ENCODE peak calls at places on chromosomes 5 and 9, in six cellular contexts. C, R, D, P, T and M are unnamed samples.

GRCh38 chr5:173451651-173452050 is 123.4 kb upstream of the STC2 start:
- DNase-seq in C (no peak), R (no peak), D (no peak), P (no peak), T (peak; percentile 31), M (no peak)

GRCh38 chr5:123264399-123264798 is 158.8 kb downstream of the CEP120 start:
- DNase-seq in C (no peak), R (no peak), D (no peak), P (no peak), T (no peak), M (no peak)

GRCh38 chr5:151574597-151574996 is 16.5 kb downstream of the FAT2 start:
- DNase-seq in C (no peak), R (no peak), D (no peak), P (no peak), T (no peak), M (no peak)

GRCh38 chr5:140806834-140807775 is at the start of gene PCDHA4:
- DNase-seq in C (no peak), R (peak; percentile 84), D (no peak), P (no peak), T (no peak), M (no peak)

GRCh38 chr9:75197521-75197920 is 109.2 kb downstream of the OSTF1 start:
- DNase-seq in C (no peak), R (no peak), D (peak; percentile 23), P (no peak), T (no peak), M (no peak)

GRCh38 chr5:6434737-6435136 is 13.9 kb upstream of the UBE2QL1 start:
- DNase-seq in C (no peak), R (no peak), D (no peak), P (peak; percentile 4), T (no peak), M (no peak)

GRCh38 chr5:151319334-151319733 is 15.8 kb upstream of the SLC36A3 start:
- DNase-seq in C (peak; percentile 65), R (no peak), D (no peak), P (peak; percentile 62), T (peak; percentile 2), M (peak; percentile 87)

GRCh38 chr5:137072376-137073174 is 426.6 kb downstream of the SPOCK1 start:
- DNase-seq in C (peak; percentile 87), R (no peak), D (peak; percentile 22), P (no peak), T (no peak), M (peak; percentile 85)

GRCh38 chr9:123426406-123426805 is 70.4 kb downstream of the CRB2 start:
- DNase-seq in C (peak; percentile 43), R (no peak), D (no peak), P (peak; percentile 62), T (no peak), M (no peak)

GRCh38 chr9:79858509-79858908 is 286.7 kb downstream of the TLE4 start:
- DNase-seq in C (no peak), R (no peak), D (no peak), P (peak; percentile 77), T (peak; percentile 17), M (no peak)

GRCh38 chr5:115423541-115423940 is 121.0 kb downstream of the FEM1C start:
- DNase-seq in C (no peak), R (peak; percentile 28), D (no peak), P (no peak), T (no peak), M (no peak)

DNA sequence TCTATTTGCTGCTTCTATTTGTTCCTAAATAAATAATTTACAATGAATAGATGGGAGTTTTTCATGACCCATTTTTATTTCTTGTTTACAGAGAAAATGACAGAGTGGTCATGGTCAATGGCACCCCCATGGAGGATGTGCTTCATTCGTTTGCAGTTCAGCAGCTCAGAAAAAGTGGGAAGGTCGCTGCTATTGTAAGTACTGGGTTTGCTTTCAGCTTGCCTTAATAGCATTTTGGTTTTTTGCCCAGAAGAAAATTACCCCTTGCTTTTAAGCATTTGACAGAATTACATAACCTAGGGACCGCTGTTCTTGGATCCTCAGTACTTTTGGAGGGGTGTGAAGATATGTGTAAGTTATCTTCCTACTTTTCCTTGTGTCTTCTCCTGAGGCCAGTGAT is 44.1 kb downstream of the TJP2 start:
- DNase-seq in C (no peak), R (no peak), D (no peak), P (no peak), T (no peak), M (no peak)
- H3K36me3 ChIP-seq in C (no peaks in the 10 kb centered on the region), R (peaks cover 3% of the 10 kb centered on the region), D (peaks cover 8% of the 10 kb centered on the region), P (peaks cover 3% of the 10 kb centered on the region), T (peaks cover 14% of the 10 kb centered on the region), M (peaks cover 14% of the 10 kb centered on the region)

GRCh38 chr5:160370713-160371034 is 248 bp upstream of the C1QTNF2 start:
- DNase-seq in C (no peak), R (no peak), D (no peak), P (no peak), T (no peak), M (no peak)
- H3K4me2 ChIP-seq in C (peak overlapping the region; percentile 23), R (peak overlapping the region; percentile 81), D (peak overlapping the region; percentile 82), P (peak overlapping the region; percentile 49), T (peak overlapping the region; percentile 76), M (peak overlapping the region; percentile 90)

GRCh38 chr5:176918613-176919012 is 19.5 kb upstream of the HK3 start:
- DNase-seq in C (no peak), R (no peak), D (no peak), P (no peak), T (no peak), M (peak; percentile 21)

GRCh38 chr5:176916337-176916736 is 17.2 kb upstream of the HK3 start:
- DNase-seq in C (no peak), R (no peak), D (peak; percentile 20), P (no peak), T (no peak), M (no peak)

GRCh38 chr5:176912115-176912514 is 13.0 kb upstream of the HK3 start:
- DNase-seq in C (no peak), R (no peak), D (no peak), P (no peak), T (peak; percentile 28), M (no peak)

GRCh38 chr5:176910161-176910560 is 11.0 kb upstream of the HK3 start:
- DNase-seq in C (no peak), R (no peak), D (no peak), P (no peak), T (no peak), M (no peak)

GRCh38 chr5:176915906-176916305 is 16.8 kb upstream of the HK3 start:
- DNase-seq in C (no peak), R (no peak), D (peak; percentile 14), P (peak; percentile 37), T (no peak), M (no peak)
- TF ChIP-seq CTCF in C (no peak), R (no peak), D (no peak), P (no peak), T (no peak), M (no peak)

DNA sequence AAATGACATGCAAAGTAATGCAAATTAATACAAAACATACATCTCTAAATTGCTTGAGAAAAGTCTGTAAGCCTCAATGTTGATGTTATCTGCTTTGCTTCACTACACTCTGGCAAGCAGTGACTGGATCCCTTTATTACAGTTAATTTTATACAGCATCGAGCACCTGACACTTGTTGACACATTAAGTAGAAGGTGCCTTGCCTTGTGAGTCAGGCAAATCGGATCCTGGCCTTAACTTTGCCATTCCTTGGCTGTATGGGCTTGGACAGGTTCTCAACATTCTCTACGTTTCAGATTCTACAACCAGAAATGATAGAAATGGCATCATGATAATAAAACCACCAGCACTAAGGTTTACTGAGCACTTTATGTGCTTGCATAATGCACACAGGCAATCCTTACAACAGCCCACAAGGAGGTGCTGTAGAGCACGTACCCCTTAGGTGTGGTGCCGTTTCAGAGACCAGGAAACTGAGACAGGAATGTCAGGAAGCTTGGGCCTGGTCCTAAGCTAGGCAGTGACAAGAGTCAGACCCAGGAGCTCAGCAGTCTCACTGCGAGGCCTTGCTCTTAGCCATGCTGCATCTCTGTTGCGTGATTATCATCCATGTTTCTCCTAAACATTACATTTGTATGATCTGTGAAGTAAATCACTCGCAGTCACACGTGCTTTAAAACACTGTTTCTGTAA is 2.6 kb downstream of the GCNT4 start:
- DNase-seq in C (peak; percentile 45), R (peak; percentile 79), D (peak; percentile 23), P (peak; percentile 70), T (peak; percentile 62), M (peak; percentile 88)
- H3K36me3 ChIP-seq in C (no peaks in the 10 kb centered on the region), R (no peaks in the 10 kb centered on the region), D (no peaks in the 10 kb centered on the region), P (no peaks in the 10 kb centered on the region), T (peaks cover 6% of the 10 kb centered on the region), M (no peaks in the 10 kb centered on the region)

DNA sequence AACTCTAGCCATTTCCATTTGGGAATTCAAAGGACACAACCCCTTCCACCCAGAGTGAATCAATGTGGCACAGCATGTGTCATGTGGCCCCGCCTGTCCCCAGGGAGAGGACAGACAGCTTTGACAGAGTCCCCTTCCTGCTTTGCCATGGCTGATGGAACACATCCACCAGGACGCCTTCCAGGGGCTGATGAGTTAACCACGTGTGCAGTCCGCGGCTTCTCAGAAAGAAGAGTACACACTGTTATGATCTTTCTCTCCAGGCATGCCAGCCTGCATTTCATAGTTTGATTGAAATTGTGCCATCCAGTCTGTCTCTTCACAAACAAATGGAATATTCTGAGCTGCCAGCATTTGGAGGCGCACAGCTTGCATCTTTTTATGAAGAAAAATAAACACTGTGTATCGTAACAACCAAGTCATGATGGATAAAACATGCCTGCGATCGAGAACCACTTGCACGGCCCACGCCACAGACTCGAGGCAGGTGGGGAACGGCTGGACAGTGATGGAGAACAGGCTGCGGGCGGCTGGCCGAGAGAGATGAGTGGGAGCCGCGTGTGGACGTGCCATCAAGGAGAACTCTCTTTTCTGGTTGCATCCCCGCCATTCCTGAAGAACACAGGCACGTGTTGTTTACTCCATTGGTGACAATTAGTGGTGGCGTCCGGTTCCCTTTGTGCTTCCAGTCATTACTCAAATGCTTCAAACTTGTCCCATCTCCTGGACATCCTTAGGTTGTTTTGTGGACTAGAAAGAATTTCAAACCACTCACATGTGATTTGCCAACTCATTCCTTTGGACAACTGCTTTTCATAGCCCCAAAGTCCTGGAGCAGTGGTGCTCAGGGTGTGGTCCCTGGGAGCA is 220.2 kb downstream of the AGTPBP1 start:
- DNase-seq in C (no peak), R (no peak), D (no peak), P (no peak), T (no peak), M (no peak)
- H3K4me2 ChIP-seq in C (no peak overlapping the region), R (peak overlapping the region; percentile 77), D (no peak overlapping the region), P (no peak overlapping the region), T (no peak overlapping the region), M (no peak overlapping the region)